ENCODE peak calls at places on chromosomes 11 and 22, in ten cellular contexts. M, Y, E, L, N, B, A, T, S and G are unnamed samples.

GRCh38 chr22:19645905-19646304 is 68.4 kb upstream of the SEPTIN5 start:
- DNase-seq in B (no peak), A (no peak), N (no peak), M (no peak), E (no peak), T (no peak), L (no peak), S (no peak), Y (no peak), G (peak; percentile 1)

GRCh38 chr11:28464252-28464867 is 356.2 kb downstream of the METTL15 start:
- DNase-seq in M (no peak), L (no peak), A (no peak), B (no peak), E (no peak), N (peak; percentile 86), S (no peak), T (no peak), Y (no peak), G (no peak)

GRCh38 chr11:46658259-46658658 is 40.9 kb downstream of the ATG13 start:
- DNase-seq in E (peak; percentile 61), B (no peak), M (peak; percentile 61), T (no peak), A (peak; percentile 57), S (peak; percentile 67), L (no peak), N (peak; percentile 81), Y (peak; percentile 27), G (peak; percentile 81)

GRCh38 chr11:8714622-8715225 is 32.1 kb downstream of the RPL27A start:
- DNase-seq in A (no peak), B (no peak), L (no peak), E (no peak), S (no peak), N (no peak), T (no peak), Y (no peak), M (no peak), G (no peak)

GRCh38 chr11:17766590-17766989 is 32.0 kb downstream of the KCNC1 start:
- DNase-seq in Y (no peak), T (peak; percentile 17), N (no peak), M (no peak), L (no peak), A (no peak), B (no peak), E (no peak), S (no peak), G (no peak)

GRCh38 chr11:33542921-33543320 is 157.7 kb downstream of the C11orf91 start:
- DNase-seq in E (peak; percentile 53), B (peak; percentile 86), N (peak; percentile 40), T (no peak), L (peak; percentile 66), M (peak; percentile 21), S (peak; percentile 39), A (peak; percentile 17), Y (peak; percentile 67), G (no peak)

GRCh38 chr11:30719420-30719819 is 133.3 kb upstream of the MPPED2 start:
- DNase-seq in Y (no peak), T (no peak), N (no peak), B (no peak), A (no peak), M (no peak), L (no peak), E (no peak), S (no peak), G (no peak)

GRCh38 chr11:64791781-64792291 is 11.2 kb downstream of the MAP4K2 start:
- DNase-seq in Y (no peak), B (no peak), L (no peak), A (no peak), S (no peak), M (no peak), N (no peak), T (peak; percentile 66), E (no peak), G (peak; percentile 64)

DNA sequence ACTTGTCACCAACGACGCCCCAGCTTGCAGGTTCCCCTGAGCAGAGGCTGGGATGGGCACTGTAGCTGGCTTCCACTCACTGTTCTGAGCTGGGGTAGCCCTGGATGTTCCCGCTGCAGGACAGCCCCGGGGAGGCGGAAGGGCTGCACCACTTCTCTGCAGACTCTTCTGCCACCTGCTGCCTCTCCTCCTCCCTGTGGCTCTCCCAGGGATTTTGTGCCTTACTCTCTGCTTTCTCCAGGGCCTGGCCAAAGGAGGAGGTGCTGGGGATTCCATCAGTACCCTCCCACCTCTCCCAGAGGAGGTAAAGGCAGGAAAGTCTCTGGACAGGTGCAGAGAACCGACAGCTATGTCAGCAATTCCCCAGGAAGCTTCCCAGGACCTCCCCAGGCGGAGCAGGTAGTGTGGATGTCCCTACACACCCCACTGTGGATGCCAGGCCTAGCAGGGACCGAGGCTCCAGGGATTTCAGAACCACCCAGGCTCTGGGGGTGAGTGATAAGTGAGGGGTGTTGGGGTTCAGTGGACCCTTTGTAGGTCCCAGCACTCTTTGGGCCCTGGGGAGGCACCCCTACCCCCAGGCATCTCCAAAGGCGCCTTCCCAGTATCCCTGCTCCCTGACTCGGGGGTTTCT is 11.3 kb downstream of the DUSP8 start:
- DNase-seq in T (no peak), Y (no peak), M (no peak), B (no peak), A (no peak), S (no peak), L (no peak), N (no peak), E (no peak), G (no peak)
- H3K27ac ChIP-seq in T (no peak overlapping the region), Y (peak overlapping the region; percentile 99), M (peak overlapping the region; percentile 89), B (peak overlapping the region; percentile 90), A (peak overlapping the region; percentile 92), S (peak overlapping the region; percentile 87), L (peak overlapping the region; percentile 94), N (no peak overlapping the region), E (no peak overlapping the region), G (peak overlapping the region; percentile 92)

GRCh38 chr11:57527056-57527631 is 3.4 kb downstream of the TIMM10 start:
- DNase-seq in M (peak; percentile 72), L (peak; percentile 85), S (no peak), T (peak; percentile 87), E (peak; percentile 60), Y (peak; percentile 83), B (peak; percentile 46), A (peak; percentile 74), N (peak; percentile 59), G (peak; percentile 81)

GRCh38 chr11:57530215-57530595 is 349 bp downstream of the TIMM10 start:
- DNase-seq in M (no peak), L (no peak), Y (no peak), S (no peak), A (no peak), T (peak; percentile 88), B (no peak), N (no peak), E (no peak), G (no peak)

GRCh38 chr11:57529012-57529411 is 1.5 kb downstream of the TIMM10 start:
- DNase-seq in L (no peak), E (no peak), A (no peak), M (no peak), T (no peak), N (no peak), Y (no peak), S (no peak), B (no peak), G (no peak)

DNA sequence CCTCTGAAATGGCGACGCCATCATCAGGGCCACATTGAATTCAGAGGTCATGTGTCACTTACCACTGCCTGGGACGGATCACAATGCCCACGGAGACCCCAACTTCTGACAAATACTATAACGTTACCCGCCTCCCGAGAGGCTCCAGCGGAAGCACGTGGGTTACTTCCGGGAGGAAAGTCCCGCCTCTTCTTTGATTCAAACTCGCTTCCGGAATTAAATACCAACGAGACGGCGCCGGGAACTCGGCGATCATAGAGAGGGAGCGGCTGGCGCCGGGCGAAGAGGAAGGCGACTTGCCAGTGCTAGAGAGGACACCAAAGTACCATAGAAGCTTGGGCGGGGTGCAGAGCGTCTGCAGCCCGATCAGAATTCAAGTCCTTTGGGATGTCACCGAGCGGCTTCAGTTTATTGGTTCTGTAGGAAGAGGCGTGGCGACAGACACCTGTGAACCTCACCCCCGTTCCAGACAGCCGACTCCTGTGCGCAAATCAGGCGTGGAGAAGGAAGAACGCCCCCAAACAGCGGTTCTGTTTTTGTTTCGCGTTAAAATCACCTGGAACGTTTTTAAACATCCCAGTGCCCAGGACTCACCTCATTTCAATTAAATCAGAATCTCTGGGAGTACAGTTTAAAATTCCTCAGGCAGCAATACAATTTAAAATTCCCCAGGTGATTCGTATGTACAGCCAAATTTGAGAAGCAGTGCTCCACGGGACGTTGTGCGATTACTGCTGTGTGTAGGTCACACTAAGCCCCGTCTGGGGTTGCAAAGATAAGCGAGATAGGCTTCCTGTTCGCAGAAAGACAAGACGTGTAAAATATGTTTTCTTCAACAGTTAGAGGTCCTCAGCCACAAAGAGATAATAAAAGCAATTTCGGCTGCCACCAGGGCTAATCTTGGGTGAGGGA is at the start of gene TIMM10:
- DNase-seq in Y (peak; percentile 99), M (peak; percentile 86), A (peak; percentile 95), E (peak; percentile 98), L (peak; percentile 98), T (peak; percentile 99), N (peak; percentile 95), S (peak; percentile 98), B (peak; percentile 95), G (peak; percentile 98)
- TF ChIP-seq POLR2A in Y (peak; percentile 29), M (no peak), A (peak; percentile 66), E (peak; percentile 89), L (no peak), T (peak; percentile 42), N (peak; percentile 22), S (peak; percentile 82), B (peak; percentile 18), G (peak; percentile 37)

GRCh38 chr11:7576671-7577225 is 62.9 kb downstream of the PPFIBP2 start:
- DNase-seq in N (peak; percentile 47), L (no peak), T (no peak), M (no peak), A (peak; percentile 39), Y (no peak), S (no peak), B (no peak), E (no peak), G (peak; percentile 75)
- H3K27ac ChIP-seq in N (peak overlapping the region; percentile 78), L (peak overlapping the region; percentile 86), T (peak overlapping the region; percentile 56), M (peak overlapping the region; percentile 89), A (peak overlapping the region; percentile 80), Y (peak overlapping the region; percentile 34), S (peak overlapping the region; percentile 91), B (peak overlapping the region; percentile 88), E (no peak overlapping the region), G (peak overlapping the region; percentile 74)

GRCh38 chr22:37485714-37486223 is 415 bp downstream of the MFNG start:
- DNase-seq in M (no peak), A (no peak), S (no peak), B (no peak), Y (no peak), L (no peak), T (peak; percentile 84), E (no peak), N (no peak), G (no peak)

GRCh38 chr22:37483594-37484114 is 2.5 kb downstream of the MFNG start:
- DNase-seq in M (no peak), E (no peak), T (no peak), S (no peak), N (no peak), L (no peak), B (no peak), A (no peak), Y (no peak), G (no peak)

GRCh38 chr22:37486224-37486845 is at the start of gene MFNG:
- DNase-seq in E (peak; percentile 80), L (peak; percentile 78), T (peak; percentile 96), Y (peak; percentile 77), B (peak; percentile 54), N (peak; percentile 6), S (peak; percentile 58), A (peak; percentile 51), M (peak; percentile 36), G (peak; percentile 77)

GRCh38 chr22:37484115-37485005 is 1.8 kb downstream of the MFNG start:
- DNase-seq in T (peak; percentile 98), Y (peak; percentile 75), M (peak; percentile 55), S (peak; percentile 61), N (no peak), A (peak; percentile 61), L (peak; percentile 72), B (no peak), E (peak; percentile 75), G (peak; percentile 83)

GRCh38 chr22:37485006-37485713 is 1.0 kb downstream of the MFNG start:
- DNase-seq in L (no peak), S (no peak), N (no peak), T (peak; percentile 92), Y (peak; percentile 35), M (no peak), A (no peak), E (no peak), B (no peak), G (no peak)
- TF ChIP-seq POLR2A in L (no peak), S (no peak), N (no peak), T (no peak), Y (no peak), M (no peak), A (no peak), E (no peak), B (no peak), G (no peak)